ENCODE peak calls at places on chromosomes 4 and X, in six cellular contexts. M, X, Q, L, Z and F are unnamed samples.

GRCh38 chr4:126740687-126741086 is 892.1 kb upstream of the INTU start:
- DNase-seq in M (no peak), X (no peak), Q (no peak), L (no peak), Z (no peak), F (no peak)

GRCh38 chrX:137430301-137430700 is 135.6 kb upstream of the ZIC3 start:
- DNase-seq in M (no peak), X (no peak), Q (no peak), L (no peak), Z (no peak), F (no peak)

GRCh38 chrX:45134303-45134702 is 66.4 kb downstream of the DIPK2B start:
- DNase-seq in M (peak; percentile 52), X (no peak), Q (peak; percentile 43), L (no peak), Z (no peak), F (no peak)

GRCh38 chr4:67499799-67500198 is 45.5 kb downstream of the CENPC start:
- DNase-seq in M (no peak), X (no peak), Q (no peak), L (no peak), Z (no peak), F (no peak)

GRCh38 chr4:110629214-110629754 is 6.4 kb upstream of the PITX2 start:
- DNase-seq in M (no peak), X (no peak), Q (no peak), L (no peak), Z (no peak), F (peak; percentile 44)

GRCh38 chr4:42397256-42397634 is at the start of gene SHISA3:
- DNase-seq in M (no peak), X (peak; percentile 23), Q (peak; percentile 56), L (peak; percentile 53), Z (no peak), F (no peak)

GRCh38 chr4:82090717-82091116 is 283.1 kb downstream of the HNRNPD start:
- DNase-seq in M (no peak), X (no peak), Q (no peak), L (no peak), Z (no peak), F (no peak)

GRCh38 chr4:6416518-6417286 is 55.7 kb downstream of the PPP2R2C start:
- DNase-seq in M (no peak), X (no peak), Q (no peak), L (no peak), Z (no peak), F (no peak)

GRCh38 chr4:59630235-59630634 is 1569.9 kb upstream of the ADGRL3 start:
- DNase-seq in M (no peak), X (no peak), Q (no peak), L (peak; percentile 18), Z (no peak), F (no peak)

GRCh38 chrX:66110112-66110511 is 53.9 kb upstream of the HEPH start:
- DNase-seq in M (peak; percentile 15), X (no peak), Q (no peak), L (peak; percentile 51), Z (no peak), F (no peak)

GRCh38 chrX:50471390-50471789 is 765 bp upstream of the DGKK start:
- DNase-seq in M (no peak), X (no peak), Q (no peak), L (no peak), Z (no peak), F (no peak)

GRCh38 chrX:50470103-50471031 is at the start of gene DGKK:
- DNase-seq in M (no peak), X (peak; percentile 5), Q (no peak), L (no peak), Z (no peak), F (no peak)

DNA sequence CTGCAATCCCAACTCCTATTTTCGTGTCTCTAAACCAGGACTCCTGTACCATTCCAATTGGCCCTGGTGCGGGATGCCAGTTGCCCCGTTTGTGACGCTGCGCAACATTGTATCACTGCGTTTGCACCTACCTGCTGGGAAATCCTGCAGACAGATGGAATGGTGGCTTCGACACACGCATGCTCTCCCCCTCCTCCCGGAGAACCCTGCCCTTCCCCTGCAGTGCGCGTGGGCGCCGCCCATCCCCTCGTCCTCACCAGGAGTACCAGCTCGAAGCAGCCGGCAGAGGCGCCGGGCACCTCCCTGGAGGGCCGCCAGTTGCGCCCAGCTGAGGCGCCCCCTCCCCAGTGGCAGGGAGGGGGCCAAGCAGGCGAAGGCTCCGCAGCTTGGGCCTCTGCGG is 1.4 kb downstream of the DGKK start:
- DNase-seq in M (no peak), X (no peak), Q (no peak), L (no peak), Z (no peak), F (no peak)
- TF ChIP-seq CTCF in M (no peak), X (no peak), Q (no peak), L (no peak), Z (no peak), F (no peak)

GRCh38 chr4:1802720-1803522 is 9.8 kb downstream of the FGFR3 start:
- DNase-seq in M (no peak), X (no peak), Q (no peak), L (no peak), Z (no peak), F (no peak)
- H3K36me3 ChIP-seq in M (no peaks in the 10 kb centered on the region), X (no peaks in the 10 kb centered on the region), Q (no peaks in the 10 kb centered on the region), L (no peaks in the 10 kb centered on the region), Z (peaks cover 27% of the 10 kb centered on the region), F (no peaks in the 10 kb centered on the region)

GRCh38 chr4:153117554-153117953 is 86.7 kb upstream of the TRIM2 start:
- DNase-seq in M (no peak), X (no peak), Q (no peak), L (no peak), Z (no peak), F (peak; percentile 7)
- TF ChIP-seq CTCF in M (no peak), X (no peak), Q (no peak), L (no peak), Z (no peak), F (no peak)

DNA sequence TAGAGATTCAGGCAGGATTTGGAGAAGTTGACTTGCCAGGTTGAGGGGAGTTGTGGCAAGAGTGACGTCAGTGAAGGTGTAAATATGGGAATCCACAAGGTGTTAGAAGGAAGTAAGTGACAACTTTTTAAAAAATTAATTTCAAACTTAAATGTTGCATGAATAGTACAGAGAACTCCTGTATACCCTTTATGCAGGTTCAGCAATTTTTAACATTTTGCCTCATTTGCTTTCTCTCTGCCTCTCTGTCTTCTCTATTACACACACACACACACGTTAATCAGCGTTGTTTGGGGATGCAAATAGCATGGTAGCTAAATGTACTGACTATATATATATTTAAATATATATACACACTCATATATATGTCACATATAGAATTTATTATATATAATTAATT is 273.7 kb downstream of the SMARCA1 start:
- DNase-seq in M (no peak), X (no peak), Q (no peak), L (no peak), Z (no peak), F (no peak)
- H3K36me3 ChIP-seq in M (no peaks in the 10 kb centered on the region), X (no peaks in the 10 kb centered on the region), Q (no peaks in the 10 kb centered on the region), L (no peaks in the 10 kb centered on the region), Z (no peaks in the 10 kb centered on the region), F (no peaks in the 10 kb centered on the region)

DNA sequence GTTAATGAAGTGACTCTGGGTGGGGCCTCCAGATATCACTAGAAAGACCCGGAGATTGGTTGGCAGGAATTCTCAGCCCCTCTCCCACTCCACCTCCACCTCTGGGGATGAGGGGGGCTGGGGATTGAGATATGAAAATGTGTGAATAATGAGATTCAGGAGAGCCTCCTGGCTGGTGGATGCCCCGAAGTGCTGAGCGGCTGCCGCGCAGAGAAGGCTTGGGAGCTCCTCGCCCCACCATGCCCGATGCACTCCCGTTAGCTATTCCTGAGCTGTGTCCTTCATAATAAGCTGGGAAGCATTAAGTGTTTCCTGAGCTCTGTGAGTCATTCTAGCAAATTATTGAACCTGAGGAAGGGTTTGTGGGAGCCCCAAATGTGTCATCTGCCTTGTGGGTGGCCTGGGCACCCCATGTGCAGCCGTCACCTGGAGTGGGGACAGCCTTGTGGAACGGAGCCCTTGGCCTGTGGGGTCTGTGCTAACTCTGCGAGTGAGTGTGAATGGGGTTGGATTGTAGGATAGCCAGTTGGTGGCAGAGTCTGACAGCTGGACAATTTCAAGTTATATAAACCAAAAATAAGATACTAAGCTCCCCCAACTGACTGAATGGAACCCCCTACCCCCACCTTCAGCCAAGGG is 4.4 kb upstream of the MAEA start:
- DNase-seq in M (no peak), X (no peak), Q (no peak), L (no peak), Z (no peak), F (no peak)
- TF ChIP-seq CTCF in M (no peak), X (no peak), Q (no peak), L (no peak), Z (no peak), F (no peak)

GRCh38 chr4:86835677-86836076 is 13.5 kb downstream of the SLC10A6 start:
- DNase-seq in M (no peak), X (no peak), Q (no peak), L (no peak), Z (no peak), F (no peak)
- H3K36me3 ChIP-seq in M (peaks cover 3% of the 10 kb centered on the region), X (no peaks in the 10 kb centered on the region), Q (peaks cover 12% of the 10 kb centered on the region), L (no peaks in the 10 kb centered on the region), Z (no peaks in the 10 kb centered on the region), F (no peaks in the 10 kb centered on the region)